ENCODE peak calls at places on chromosomes 4 and X, in ten cellular contexts. A is endothelial cell, K is fibroblast of mammary gland, O is mesothelial cell of epicardium, I is Peyer's patch, W is choroid plexus epithelial cell, J is HCT116, T is lower leg skin, U is dorsolateral prefrontal cortex, C is osteocyte. F is an unnamed sample.

GRCh38 chrX:147693511-147693910 is 218.2 kb upstream of the FMR1 start:
- DNase-seq in A (no peak), K (no peak), O (no peak), I (no peak), W (no peak), J (no peak), T (no peak), U (no peak), C (no peak), F (no peak)

GRCh38 chrX:68463880-68464279 is 30.6 kb upstream of the OPHN1 start:
- DNase-seq in A (no peak), K (no peak), O (no peak), I (no peak), W (no peak), J (no peak), T (no peak), U (no peak), C (no peak), F (no peak)

GRCh38 chr4:8108991-8109390 is 49.6 kb downstream of the ABLIM2 start:
- DNase-seq in A (no peak), K (no peak), O (no peak), I (no peak), W (no peak), J (no peak), T (no peak), U (no peak), C (no peak), F (no peak)

GRCh38 chr4:168183717-168184571 is 91.6 kb downstream of the ANXA10 start:
- DNase-seq in A (no peak), K (peak), O (no peak), I (no peak), W (peak), J (peak), T (no peak), U (no peak), C (no peak), F (no peak)

GRCh38 chrX:106201502-106202178 is 33.5 kb downstream of the PWWP3B start:
- DNase-seq in A (no peak), K (no peak), O (no peak), I (no peak), W (peak), J (no peak), T (no peak), U (no peak), C (no peak), F (no peak)

GRCh38 chr4:182764642-182765041 is 152.5 kb downstream of the DCTD start:
- DNase-seq in A (no peak), K (no peak), O (no peak), I (no peak), W (no peak), J (no peak), T (no peak), U (no peak), C (no peak), F (no peak)

GRCh38 chr4:168993724-168994510 is 16.1 kb downstream of the CBR4 start:
- DNase-seq in A (no peak), K (peak), O (no peak), I (no peak), W (peak), J (no peak), T (no peak), U (no peak), C (no peak), F (no peak)

GRCh38 chrX:22186165-22186564 is 86.5 kb upstream of the CBLL2 start:
- DNase-seq in A (no peak), K (no peak), O (no peak), I (no peak), W (no peak), J (no peak), T (no peak), U (no peak), C (no peak), F (no peak)

GRCh38 chr4:20422398-20422797 is 170.7 kb downstream of the SLIT2 start:
- DNase-seq in A (peak), K (peak), O (peak), I (no peak), W (peak), J (peak), T (no peak), U (no peak), C (no peak), F (peak)

GRCh38 chr4:146243141-146243882 is 29.0 kb downstream of the REELD1 start:
- DNase-seq in A (no peak), K (peak), O (no peak), I (no peak), W (no peak), J (no peak), T (no peak), U (no peak), C (peak), F (no peak)

GRCh38 chr4:102825261-102826071 is 1.9 kb downstream of the UBE2D3 start:
- DNase-seq in A (peak), K (peak), O (no peak), I (no peak), W (peak), J (peak), T (peak), U (peak), C (no peak), F (no peak)

GRCh38 chrX:20128678-20129077 is 12.0 kb upstream of the MAP7D2 start:
- DNase-seq in A (no peak), K (peak), O (no peak), I (no peak), W (no peak), J (no peak), T (no peak), U (no peak), C (no peak), F (no peak)

GRCh38 chrX:69503228-69503834 is 795 bp upstream of the NALF2 start:
- DNase-seq in A (no peak), K (peak), O (no peak), I (no peak), W (no peak), J (peak), T (no peak), U (peak), C (peak), F (no peak)

GRCh38 chrX:134718329-134719317 is 60.4 kb upstream of the PLAC1 start:
- DNase-seq in A (no peak), K (peak), O (no peak), I (no peak), W (peak), J (peak), T (no peak), U (no peak), C (no peak), F (no peak)

GRCh38 chrX:37302569-37302968 is 46.6 kb upstream of the PRRG1 start:
- DNase-seq in A (peak), K (peak), O (no peak), I (no peak), W (peak), J (peak), T (no peak), U (no peak), C (no peak), F (no peak)

GRCh38 chr4:47954679-47955078 is 40.3 kb upstream of the NFXL1 start:
- DNase-seq in A (no peak), K (no peak), O (no peak), I (no peak), W (no peak), J (no peak), T (no peak), U (no peak), C (no peak), F (no peak)

GRCh38 chr4:47210828-47211227 is 179.5 kb downstream of the GABRB1 start:
- DNase-seq in A (no peak), K (no peak), O (no peak), I (no peak), W (no peak), J (no peak), T (no peak), U (no peak), C (no peak), F (no peak)

GRCh38 chr4:169311643-169312365 is 41.0 kb upstream of the SH3RF1 start:
- DNase-seq in A (peak), K (peak), O (no peak), I (no peak), W (peak), J (peak), T (no peak), U (no peak), C (no peak), F (no peak)

GRCh38 chr4:15201782-15202181 is 199.5 kb downstream of the CPEB2 start:
- DNase-seq in A (no peak), K (no peak), O (no peak), I (no peak), W (no peak), J (no peak), T (no peak), U (no peak), C (no peak), F (no peak)

GRCh38 chr4:128440923-128441322 is 153.3 kb upstream of the PGRMC2 start:
- DNase-seq in A (no peak), K (no peak), O (no peak), I (no peak), W (no peak), J (no peak), T (no peak), U (no peak), C (no peak), F (no peak)

GRCh38 chrX:154733072-154733425 is 17.8 kb downstream of the GAB3 start:
- DNase-seq in A (no peak), K (peak), O (no peak), I (no peak), W (no peak), J (no peak), T (no peak), U (no peak), C (no peak), F (no peak)

GRCh38 chr4:24794916-24795665 is at the start of gene SOD3:
- DNase-seq in A (peak), K (peak), O (no peak), I (peak), W (peak), J (no peak), T (peak), U (peak), C (peak), F (peak)

GRCh38 chr4:163331629-163332360 is 601 bp downstream of the NPY1R start:
- DNase-seq in A (peak), K (peak), O (peak), I (peak), W (peak), J (no peak), T (no peak), U (no peak), C (no peak), F (peak)

GRCh38 chr4:94892051-94892450 is 134.3 kb downstream of the BMPR1B start:
- DNase-seq in A (no peak), K (no peak), O (no peak), I (no peak), W (peak), J (no peak), T (no peak), U (no peak), C (no peak), F (no peak)

GRCh38 chrX:152635941-152636340 is 1.8 kb upstream of the GABRQ start:
- DNase-seq in A (peak), K (peak), O (no peak), I (no peak), W (peak), J (peak), T (no peak), U (no peak), C (no peak), F (no peak)

GRCh38 chr4:21117771-21118170 is 417.5 kb downstream of the PACRGL start:
- DNase-seq in A (no peak), K (no peak), O (no peak), I (no peak), W (no peak), J (no peak), T (no peak), U (no peak), C (no peak), F (no peak)

GRCh38 chrX:12970691-12971202 is 4.2 kb upstream of the TMSB4X start:
- DNase-seq in A (no peak), K (peak), O (no peak), I (no peak), W (peak), J (no peak), T (no peak), U (no peak), C (no peak), F (no peak)
- TF ChIP-seq CTCF in A (no peak), K (peak), O (no peak), I (peak), W (peak), J (peak), T (no peak), U (peak), C (peak), F (peak)

DNA sequence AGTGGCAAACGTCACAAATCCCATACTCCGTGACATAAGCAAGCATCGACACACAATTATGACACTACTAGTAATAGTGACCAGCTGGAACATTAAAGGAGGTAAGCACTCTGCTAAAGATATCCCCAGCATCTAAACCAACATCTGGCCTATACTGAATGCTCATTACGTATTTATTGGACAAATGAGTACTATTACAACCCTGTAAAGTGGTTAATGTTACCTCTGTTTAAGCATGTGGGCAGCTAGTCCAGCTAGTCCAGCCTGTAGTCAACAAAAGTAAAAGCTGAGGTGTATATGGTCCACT is 419 bp upstream of the RPGR start:
- DNase-seq in A (no peak), K (no peak), O (no peak), I (no peak), W (no peak), J (no peak), T (no peak), U (no peak), C (no peak), F (no peak)
- TF ChIP-seq CTCF in A (no peak), K (no peak), O (peak), I (no peak), W (no peak), J (no peak), T (no peak), U (no peak), C (no peak), F (no peak)

GRCh38 chr4:83455300-83456183 is at the start of the genes HELQ and MRPS18C:
- DNase-seq in A (peak), K (peak), O (peak), I (peak), W (peak), J (peak), T (peak), U (peak), C (peak), F (peak)
- TF ChIP-seq CTCF in A (no peak), K (peak), O (no peak), I (peak), W (peak), J (peak), T (no peak), U (no peak), C (peak), F (no peak)

DNA sequence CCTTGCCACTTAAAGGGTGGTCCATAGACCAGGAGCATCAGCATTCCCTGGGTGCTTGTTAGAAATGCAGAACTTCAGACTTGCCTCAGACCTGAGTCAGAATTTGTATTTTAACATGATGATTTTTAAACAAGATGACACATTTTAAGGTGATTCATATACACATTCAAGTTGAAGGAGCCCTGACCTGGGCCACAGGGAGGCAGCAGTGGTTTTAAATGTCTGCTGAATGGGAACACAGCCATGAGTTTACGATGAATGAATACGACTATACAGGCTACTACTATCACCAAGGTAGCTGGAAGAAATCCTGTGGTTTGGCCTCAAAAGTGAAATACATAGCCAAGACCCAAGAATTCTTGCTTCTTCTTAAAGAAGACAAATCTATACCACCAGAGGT is 2.9 kb downstream of the HDAC8 start:
- DNase-seq in A (no peak), K (peak), O (no peak), I (no peak), W (peak), J (no peak), T (no peak), U (no peak), C (no peak), F (no peak)
- TF ChIP-seq CTCF in A (no peak), K (peak), O (no peak), I (no peak), W (peak), J (no peak), T (no peak), U (no peak), C (no peak), F (no peak)

DNA sequence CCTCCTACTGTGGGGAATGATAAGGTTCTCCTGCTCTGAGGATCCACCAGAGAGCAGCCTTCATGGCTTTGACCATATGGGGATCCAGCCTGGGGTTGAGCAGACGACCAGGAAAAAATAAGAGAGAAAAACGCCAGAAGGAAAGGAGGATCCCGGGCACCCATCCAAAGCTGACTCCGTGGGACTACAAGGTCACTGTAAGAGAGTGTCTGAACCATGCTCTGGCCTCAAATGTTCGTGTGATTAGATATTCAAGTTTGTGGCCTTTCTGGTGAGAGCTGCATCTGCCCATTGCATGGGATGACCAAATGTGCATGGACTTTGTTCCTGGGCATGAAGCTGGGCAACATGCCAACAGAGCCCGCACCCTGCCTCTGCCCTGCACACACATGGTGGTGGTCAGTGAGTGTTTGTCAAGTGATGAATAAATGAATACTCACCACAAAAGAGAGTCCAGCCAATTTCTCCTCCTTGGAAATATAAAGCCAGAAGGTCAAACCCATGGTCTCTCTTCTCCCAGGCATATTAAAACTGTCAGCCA is 346.0 kb upstream of the GATB start:
- DNase-seq in A (no peak), K (peak), O (no peak), I (no peak), W (no peak), J (no peak), T (no peak), U (peak), C (no peak), F (no peak)
- TF ChIP-seq CTCF in A (no peak), K (no peak), O (no peak), I (no peak), W (no peak), J (no peak), T (no peak), U (no peak), C (no peak), F (no peak)

GRCh38 chr4:105453550-105454201 is 20.2 kb downstream of the PPA2 start:
- DNase-seq in A (no peak), K (peak), O (no peak), I (no peak), W (peak), J (no peak), T (no peak), U (no peak), C (no peak), F (no peak)
- TF ChIP-seq CTCF in A (no peak), K (peak), O (no peak), I (no peak), W (peak), J (no peak), T (no peak), U (no peak), C (no peak), F (no peak)

F was measured in progenitor cell of endocrine pancreas.